ENCODE peak calls at places on chromosome 1, in four cellular contexts. H is lower lobe of right lung, T is NCI-H1092, Y is iPS-NIHi11. N is an unnamed sample.

GRCh38 chr1:223413216-223413615 is 20.0 kb downstream of the CCDC185 start:
- DNase-seq in T (no peak), Y (no peak), H (no peak), N (no peak)

GRCh38 chr1:145750444-145750843 is 31.1 kb downstream of the CD160 start:
- DNase-seq in H (no peak), Y (no peak), T (no peak), N (no peak)

GRCh38 chr1:191419842-191420241 is 738.4 kb upstream of the RGS18 start:
- DNase-seq in Y (no peak), H (no peak), T (no peak), N (no peak)

GRCh38 chr1:222404710-222405109 is 143.2 kb downstream of the HHIPL2 start:
- DNase-seq in H (no peak), Y (no peak), T (no peak), N (no peak)

GRCh38 chr1:61754545-61754944 is 12.3 kb downstream of the PATJ start:
- DNase-seq in Y (no peak), H (no peak), T (no peak), N (no peak)

GRCh38 chr1:38285807-38286530 is 239.4 kb upstream of the POU3F1 start:
- DNase-seq in T (no peak), H (no peak), Y (peak; percentile 65), N (peak; percentile 76)

GRCh38 chr1:61853545-61853944 is 111.3 kb downstream of the PATJ start:
- DNase-seq in H (no peak), T (no peak), Y (no peak), N (no peak)

GRCh38 chr1:37486680-37487618 is 12.6 kb downstream of the ZC3H12A start:
- DNase-seq in T (peak; percentile 31), Y (peak; percentile 91), H (peak; percentile 84), N (peak; percentile 90)

GRCh38 chr1:186183219-186183618 is 191.8 kb downstream of the TPR start:
- DNase-seq in Y (no peak), H (no peak), T (no peak), N (no peak)

GRCh38 chr1:226575436-226576390 is 27.1 kb downstream of the STUM start:
- DNase-seq in Y (no peak), H (no peak), T (peak; percentile 23), N (no peak)

GRCh38 chr1:11842154-11843041 is 5.2 kb downstream of the NPPA start:
- DNase-seq in H (peak; percentile 66), Y (no peak), T (no peak), N (peak; percentile 30)

GRCh38 chr1:237183963-237184540 is 142.1 kb downstream of the RYR2 start:
- DNase-seq in T (no peak), H (no peak), Y (peak; percentile 39), N (peak; percentile 33)

N was measured in H7.